ENCODE peak calls at places on chromosomes 16 and 17, in six cellular contexts. D is dorsolateral prefrontal cortex, T is tibial artery, B is endodermal cell, E is breast epithelium, W is thyroid gland. A is an unnamed sample.

GRCh38 chr16:67349172-67349571 is 22.6 kb downstream of the LRRC36 start:
- DNase-seq in W (no peak), B (no peak), E (no peak), T (no peak), D (no peak), A (no peak)

GRCh38 chr17:75876938-75877751 is 1.2 kb downstream of the TRIM47 start:
- DNase-seq in W (peak; percentile 87), E (peak; percentile 82), B (peak; percentile 80), D (peak; percentile 81), T (peak; percentile 98), A (peak; percentile 98)

GRCh38 chr17:71202449-71202848 is 918.4 kb upstream of the SOX9 start:
- DNase-seq in E (no peak), T (no peak), B (no peak), D (no peak), W (no peak), A (no peak)

GRCh38 chr17:73874008-73874407 is 229.8 kb upstream of the SDK2 start:
- DNase-seq in D (no peak), B (no peak), T (no peak), E (no peak), W (no peak), A (no peak)

GRCh38 chr17:17416007-17416399 is 60.8 kb upstream of the MED9 start:
- DNase-seq in E (no peak), D (no peak), T (no peak), W (peak; percentile 20), B (peak; percentile 86), A (no peak)

GRCh38 chr16:85202631-85203461 is 90.6 kb upstream of the CIBAR2 start:
- DNase-seq in B (peak; percentile 85), T (peak; percentile 77), W (peak; percentile 66), D (peak; percentile 55), E (no peak), A (peak; percentile 92)

GRCh38 chr17:2124391-2124790 is 69.5 kb downstream of the HIC1 start:
- DNase-seq in B (peak; percentile 71), W (no peak), T (no peak), E (no peak), D (no peak), A (no peak)

GRCh38 chr17:82926081-82926480 is 86.3 kb upstream of the ZNF750 start:
- DNase-seq in T (no peak), D (no peak), E (no peak), W (no peak), B (no peak), A (no peak)

GRCh38 chr17:75240394-75241142 is 20.8 kb downstream of the GGA3 start:
- DNase-seq in D (peak; percentile 73), W (no peak), T (no peak), B (peak; percentile 97), E (no peak), A (no peak)

GRCh38 chr16:24685539-24686432 is 43.7 kb upstream of the TNRC6A start:
- DNase-seq in B (peak; percentile 82), E (no peak), W (peak; percentile 33), T (peak; percentile 67), D (peak; percentile 80), A (peak; percentile 86)

GRCh38 chr16:88385112-88385594 is 2.4 kb downstream of the ZNF469 start:
- DNase-seq in W (no peak), T (no peak), E (no peak), B (no peak), D (no peak), A (no peak)

GRCh38 chr16:88383401-88384221 is 852 bp downstream of the ZNF469 start:
- DNase-seq in T (no peak), E (no peak), B (peak; percentile 72), W (no peak), D (no peak), A (no peak)

GRCh38 chr16:88385831-88386815 is 3.4 kb downstream of the ZNF469 start:
- DNase-seq in B (no peak), T (no peak), D (no peak), E (no peak), W (no peak), A (no peak)

GRCh38 chr16:88382491-88383400 is at the start of gene ZNF469:
- DNase-seq in B (peak; percentile 78), W (peak; percentile 6), E (no peak), T (no peak), D (no peak), A (no peak)

GRCh38 chr16:88384222-88385111 is 1.7 kb downstream of the ZNF469 start:
- DNase-seq in T (no peak), D (no peak), W (no peak), B (no peak), E (no peak), A (no peak)
- H3K4me3 ChIP-seq in T (peak overlapping the region; percentile 59), D (peak overlapping the region; percentile 42), W (no peak overlapping the region), B (no peak overlapping the region), E (peak overlapping the region; percentile 83), A (peak overlapping the region; percentile 89)

GRCh38 chr16:89759742-89760366 is 38.5 kb downstream of the ZNF276 start:
- DNase-seq in W (no peak), E (no peak), D (no peak), B (no peak), T (peak; percentile 28), A (no peak)
- H3K27ac ChIP-seq in W (no peak overlapping the region), E (no peak overlapping the region), D (no peak overlapping the region), B (no peak overlapping the region), T (no peak overlapping the region), A (no peak overlapping the region)

DNA sequence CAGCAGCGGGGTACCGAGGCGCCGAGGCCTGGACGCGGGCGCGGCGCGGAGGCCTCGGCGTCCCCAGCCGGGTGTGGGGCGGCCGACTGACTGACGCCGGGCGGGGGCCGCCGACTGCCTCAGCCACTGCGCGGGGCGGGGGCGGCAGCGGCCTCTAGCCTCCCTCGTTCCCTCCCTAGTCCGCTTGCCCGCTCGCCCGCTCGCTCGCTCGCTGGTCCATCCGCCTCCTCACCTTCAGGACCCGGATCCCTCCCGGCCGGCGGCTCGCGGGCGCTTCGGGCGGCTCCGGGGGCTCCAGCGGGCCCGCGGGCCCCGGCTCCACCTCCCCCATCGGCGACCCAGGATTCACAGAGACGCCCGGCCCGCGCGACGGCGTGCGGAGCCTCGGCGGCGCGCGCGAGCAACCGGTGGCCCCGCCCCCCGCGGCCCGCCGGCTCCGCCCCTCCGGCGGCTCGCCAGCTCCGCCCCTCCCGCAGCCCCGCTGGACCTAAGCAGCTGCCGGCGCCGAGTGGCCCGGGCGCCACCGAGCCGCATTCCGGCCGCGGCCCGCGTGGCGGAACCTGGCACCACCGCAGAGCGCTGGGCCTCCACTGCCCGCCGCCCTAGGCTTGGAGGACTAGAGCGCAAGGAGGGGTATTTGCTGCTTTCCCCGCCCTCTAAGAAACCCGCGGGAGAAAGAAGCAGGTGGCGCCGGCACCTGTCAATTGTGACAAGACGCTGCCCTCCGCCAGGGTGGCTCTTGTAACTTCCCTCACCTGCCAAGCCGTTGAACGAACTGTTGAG is 773 bp downstream of the PHLPP2 start:
- DNase-seq in D (peak; percentile 77), B (peak; percentile 92), W (peak; percentile 85), T (peak; percentile 62), E (peak; percentile 62), A (peak; percentile 81)
- TF ChIP-seq CTCF in D (no peak), B (peak; percentile 50), W (peak; percentile 26), T (peak; percentile 5), E (peak; percentile 15), A (no peak)

GRCh38 chr16:3173892-3174617 is 13.9 kb upstream of the OR1F1 start:
- DNase-seq in E (no peak), B (peak; percentile 95), D (no peak), T (no peak), W (no peak), A (no peak)
- H3K4me3 ChIP-seq in E (no peak overlapping the region), B (peak overlapping the region; percentile 36), D (no peak overlapping the region), T (no peak overlapping the region), W (no peak overlapping the region), A (no peak overlapping the region)